ENCODE peak calls at places on chromosome 3, in ten cellular contexts. T is heart right ventricle; B is retinal pigment epithelial cell; A is A549; X is lower lobe of right lung; K is lung; N is right lobe of liver; V is body of pancreas; S is cardiac fibroblast; L is CD8-positive, alpha-beta T cell. D is an unnamed sample.

GRCh38 chr3:152773633-152774032 is 61.3 kb upstream of the P2RY1 start:
- DNase-seq in N (no peak), B (no peak), X (no peak), T (no peak), L (no peak), K (no peak), S (no peak), V (no peak), A (no peak), D (no peak)

GRCh38 chr3:152942366-152942765 is 107.4 kb downstream of the P2RY1 start:
- DNase-seq in V (no peak), S (no peak), A (no peak), X (no peak), L (no peak), T (no peak), B (no peak), K (no peak), N (no peak), D (no peak)

GRCh38 chr3:133390715-133391114 is 9.1 kb upstream of the BFSP2 start:
- DNase-seq in S (no peak), K (no peak), B (no peak), N (no peak), A (no peak), X (no peak), V (no peak), T (no peak), L (no peak), D (no peak)

GRCh38 chr3:102053375-102053989 is 204.2 kb downstream of the NFKBIZ start:
- DNase-seq in N (no peak), B (peak), T (no peak), L (no peak), S (peak), K (no peak), V (no peak), A (peak), X (no peak), D (no peak)

GRCh38 chr3:42572278-42572677 is 9.5 kb downstream of the SEC22C start:
- DNase-seq in X (no peak), A (peak), S (peak), N (no peak), V (peak), T (peak), B (no peak), K (no peak), L (no peak), D (no peak)

GRCh38 chr3:192887701-192888100 is 30.0 kb downstream of the MB21D2 start:
- DNase-seq in A (no peak), L (no peak), V (no peak), K (no peak), B (no peak), T (no peak), S (peak), N (no peak), X (no peak), D (no peak)

GRCh38 chr3:160675566-160676124 is 1.3 kb upstream of the ARL14 start:
- DNase-seq in X (no peak), V (no peak), B (peak), L (no peak), N (no peak), S (no peak), A (no peak), K (no peak), T (no peak), D (no peak)

GRCh38 chr3:184001761-184002160 is 15.9 kb downstream of the ABCC5 start:
- DNase-seq in X (no peak), N (no peak), K (no peak), L (no peak), V (no peak), B (no peak), A (no peak), T (no peak), S (no peak), D (no peak)

GRCh38 chr3:49805367-49805782 is 2.3 kb downstream of the INKA1 start:
- DNase-seq in V (peak), S (peak), K (no peak), L (no peak), A (no peak), X (peak), T (peak), B (no peak), N (peak), D (no peak)

GRCh38 chr3:63387568-63387967 is 109.5 kb downstream of the SYNPR start:
- DNase-seq in V (no peak), N (no peak), L (no peak), A (no peak), B (peak), T (no peak), X (no peak), K (no peak), S (peak), D (no peak)

GRCh38 chr3:30760040-30760439 is 134.4 kb downstream of the GADL1 start:
- DNase-seq in X (no peak), S (peak), K (no peak), V (no peak), T (no peak), A (no peak), L (no peak), B (no peak), N (no peak), D (no peak)

GRCh38 chr3:126348308-126348920 is 8.8 kb downstream of the KLF15 start:
- DNase-seq in L (no peak), X (peak), N (no peak), S (peak), T (peak), K (no peak), V (no peak), B (no peak), A (no peak), D (no peak)

GRCh38 chr3:98918586-98918985 is 17.1 kb upstream of the DCBLD2 start:
- DNase-seq in L (no peak), B (no peak), X (no peak), T (no peak), V (no peak), A (no peak), K (no peak), S (peak), N (no peak), D (no peak)

GRCh38 chr3:64932666-64933342 is 245.0 kb upstream of the ADAMTS9 start:
- DNase-seq in V (peak), A (no peak), X (no peak), K (no peak), B (no peak), T (no peak), L (no peak), N (no peak), S (no peak), D (no peak)

GRCh38 chr3:126394179-126394976 is at the start of gene CFAP100:
- DNase-seq in N (no peak), T (peak), B (no peak), X (peak), L (no peak), V (peak), K (peak), S (peak), A (no peak), D (no peak)

GRCh38 chr3:70120360-70120966 is 120.9 kb downstream of the SAMMSON start:
- DNase-seq in K (peak), N (peak), X (peak), B (peak), A (peak), V (peak), S (peak), T (peak), L (no peak), D (no peak)

GRCh38 chr3:117322866-117323265 is 613.3 kb downstream of the TUSC7 start:
- DNase-seq in N (no peak), T (no peak), S (peak), X (no peak), L (no peak), A (no peak), V (no peak), K (no peak), B (peak), D (no peak)

GRCh38 chr3:191648787-191649186 is 187.8 kb downstream of the PYDC2 start:
- DNase-seq in X (no peak), S (no peak), L (no peak), B (no peak), T (no peak), A (no peak), N (no peak), V (no peak), K (no peak), D (no peak)

GRCh38 chr3:152405915-152406802 is 137.4 kb downstream of the MBNL1 start:
- DNase-seq in A (no peak), L (no peak), V (peak), N (no peak), X (no peak), B (no peak), S (peak), T (no peak), K (no peak), D (no peak)

GRCh38 chr3:147572970-147573340 is 163.8 kb downstream of the ZIC1 start:
- DNase-seq in X (no peak), B (no peak), S (peak), K (no peak), T (no peak), N (no peak), V (no peak), A (no peak), L (no peak), D (no peak)

GRCh38 chr3:139198929-139199328 is 144.9 kb upstream of the MRPS22 start:
- DNase-seq in A (no peak), N (no peak), L (no peak), T (no peak), K (no peak), X (no peak), B (no peak), S (no peak), V (no peak), D (no peak)

GRCh38 chr3:31634485-31634884 is 101.8 kb downstream of the STT3B start:
- DNase-seq in B (no peak), A (no peak), S (peak), T (no peak), K (no peak), V (no peak), L (no peak), N (no peak), X (no peak), D (no peak)

GRCh38 chr3:10594915-10595314 is 89.5 kb upstream of the ATP2B2 start:
- DNase-seq in T (peak), S (peak), N (no peak), L (no peak), K (peak), A (peak), X (no peak), B (no peak), V (peak), D (no peak)

GRCh38 chr3:125052671-125053303 is 3.0 kb downstream of the HEG1 start:
- DNase-seq in K (no peak), T (no peak), X (no peak), N (no peak), V (peak), S (peak), A (no peak), L (no peak), B (no peak), D (no peak)

GRCh38 chr3:14784087-14784596 is 34.6 kb upstream of the FGD5 start:
- DNase-seq in S (no peak), A (no peak), X (peak), V (no peak), T (no peak), B (no peak), L (no peak), N (no peak), K (no peak), D (no peak)

GRCh38 chr3:42894693-42895092 is 11.2 kb upstream of the ZNF662 start:
- DNase-seq in L (no peak), N (no peak), A (no peak), B (no peak), K (no peak), X (no peak), T (no peak), V (no peak), S (no peak), D (no peak)

GRCh38 chr3:49006591-49007067 is 562 bp upstream of the WDR6 start:
- DNase-seq in V (peak), N (no peak), L (no peak), A (no peak), T (peak), S (peak), K (no peak), B (peak), X (no peak), D (no peak)

GRCh38 chr3:119600732-119601131 is 3.0 kb downstream of the PLA1A start:
- DNase-seq in B (no peak), A (no peak), X (peak), S (no peak), V (peak), L (no peak), K (no peak), T (peak), N (no peak), D (no peak)

GRCh38 chr3:161221881-161222600 is 930 bp downstream of the NMD3 start:
- DNase-seq in X (peak), N (no peak), S (peak), A (no peak), B (no peak), K (no peak), T (peak), V (peak), L (no peak), D (no peak)

GRCh38 chr3:157354254-157354653 is 82.4 kb upstream of the PTX3 start:
- DNase-seq in B (no peak), T (no peak), V (no peak), L (no peak), A (no peak), X (no peak), N (no peak), S (no peak), K (no peak), D (no peak)

GRCh38 chr3:73070675-73071575 is 9.5 kb downstream of the EBLN2 start:
- DNase-seq in N (no peak), A (no peak), X (no peak), S (peak), L (no peak), K (no peak), V (no peak), B (no peak), T (no peak), D (no peak)

GRCh38 chr3:49171119-49171774 is at the start of gene KLHDC8B:
- DNase-seq in V (peak), S (peak), A (peak), K (peak), B (peak), T (peak), L (peak), X (peak), N (peak), D (no peak)

GRCh38 chr3:143597774-143598652 is 250.3 kb downstream of the SLC9A9 start:
- DNase-seq in B (no peak), L (no peak), A (no peak), S (no peak), X (no peak), T (no peak), V (no peak), N (no peak), K (no peak), D (no peak)

DNA sequence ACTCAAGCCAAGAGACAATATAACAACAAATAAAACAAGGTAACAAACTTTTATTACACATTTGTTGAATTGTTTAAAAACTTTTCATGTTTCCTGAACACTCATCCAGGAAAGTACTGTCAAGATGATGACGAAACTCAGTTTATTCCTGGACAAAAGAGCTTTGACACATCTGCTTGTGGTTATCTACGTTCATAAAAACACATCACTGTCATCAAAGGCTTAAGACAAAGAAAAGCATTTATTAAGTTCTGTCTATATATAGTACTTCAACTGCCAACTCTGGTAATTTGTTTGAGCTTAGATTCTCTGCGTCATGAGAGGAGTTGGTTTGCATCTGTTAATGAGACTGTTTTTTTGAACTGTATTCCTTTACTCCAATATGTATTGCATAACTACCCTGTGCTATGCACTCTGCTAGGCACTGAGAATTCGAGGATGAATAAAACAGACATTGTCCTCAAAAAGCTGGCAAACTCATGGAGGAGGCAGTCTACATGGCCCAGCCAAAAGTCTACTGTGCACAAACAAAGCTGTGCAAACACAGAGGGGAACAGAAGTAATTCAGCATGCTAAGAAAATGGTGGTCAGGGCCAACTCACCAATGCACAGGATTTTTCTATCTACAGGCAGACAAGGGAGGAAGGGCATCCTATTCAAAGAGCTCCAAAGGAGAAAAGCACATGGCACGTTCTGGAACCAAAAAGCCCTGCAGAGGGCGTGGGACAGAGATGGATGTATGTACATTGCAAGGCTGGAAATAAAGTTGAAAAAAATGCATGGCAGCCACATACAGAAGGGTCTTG is 21.5 kb downstream of the PLD1 start:
- DNase-seq in B (peak), T (no peak), K (no peak), A (no peak), N (no peak), X (no peak), L (no peak), S (peak), V (no peak), D (no peak)
- TF ChIP-seq CTCF in B (no peak), T (no peak), K (no peak), A (no peak), N (no peak), X (no peak), L (no peak), S (no peak), V (no peak), D (no peak)

DNA sequence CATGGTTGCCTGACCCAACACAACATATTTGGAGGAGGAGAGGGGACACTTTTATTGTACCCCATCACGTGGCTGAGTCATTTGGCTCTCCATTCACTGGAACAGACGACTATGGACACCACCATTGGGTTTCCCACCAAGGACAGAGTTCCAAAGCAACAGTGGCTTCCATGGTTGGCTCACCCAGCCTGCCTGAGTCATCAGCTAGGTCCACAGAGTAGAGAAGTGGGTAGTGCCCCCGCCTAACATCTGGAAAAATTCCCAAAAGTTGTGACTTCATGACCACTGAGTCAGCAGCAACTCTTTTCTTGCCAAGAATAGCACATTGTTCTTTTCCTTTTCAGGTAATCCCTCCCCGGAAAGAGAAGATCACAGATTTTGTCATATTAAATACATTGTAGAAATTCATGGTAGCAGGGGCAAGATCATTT is 3.0 kb upstream of the PPP1R2 start:
- DNase-seq in L (no peak), K (peak), A (peak), T (peak), V (peak), S (peak), N (no peak), X (no peak), B (no peak), D (no peak)
- H3K4me3 ChIP-seq in L (peak), K (no peak), A (no peak), T (no peak), V (no peak), S (no peak), N (no peak), X (no peak), B (no peak), D (no peak)

GRCh38 chr3:77816470-77816869 is 776.6 kb downstream of the ROBO2 start:
- DNase-seq in V (no peak), A (no peak), S (no peak), X (no peak), N (no peak), K (no peak), B (no peak), L (no peak), T (no peak), D (no peak)

GRCh38 chr3:77814845-77815244 is 774.9 kb downstream of the ROBO2 start:
- DNase-seq in N (no peak), A (no peak), T (no peak), B (no peak), V (no peak), X (no peak), L (no peak), K (no peak), S (no peak), D (no peak)

GRCh38 chr3:77815467-77815866 is 775.6 kb downstream of the ROBO2 start:
- DNase-seq in X (no peak), S (no peak), V (no peak), A (no peak), N (no peak), B (no peak), L (no peak), K (no peak), T (no peak), D (no peak)
- TF ChIP-seq CTCF in X (no peak), S (no peak), V (no peak), A (no peak), N (no peak), B (peak), L (no peak), K (no peak), T (no peak), D (peak)

DNA sequence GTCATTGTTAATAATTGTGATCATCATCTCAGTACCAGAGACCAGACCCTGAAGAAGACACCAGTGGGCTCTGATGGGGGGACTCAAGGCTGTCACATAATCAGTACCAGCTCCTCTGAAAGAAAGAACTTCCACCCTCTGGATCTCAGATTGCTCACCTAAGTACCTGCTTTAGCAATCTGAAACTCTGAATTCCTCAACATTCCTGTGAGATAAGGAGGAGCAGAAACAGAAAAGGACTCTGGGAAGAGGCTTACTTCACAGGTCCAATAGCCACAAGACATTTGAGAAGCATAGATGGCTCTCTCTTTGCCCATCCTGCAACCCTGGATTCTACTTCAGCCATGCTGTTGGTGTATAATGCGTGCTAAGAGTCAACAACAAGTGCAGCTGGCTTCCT is 44.0 kb upstream of the OXTR start:
- DNase-seq in B (no peak), S (no peak), T (no peak), V (no peak), A (no peak), N (no peak), L (no peak), X (no peak), K (no peak), D (no peak)
- H3K4me3 ChIP-seq in B (no peak), S (no peak), T (no peak), V (no peak), A (no peak), N (no peak), L (no peak), X (no peak), K (no peak), D (no peak)

DNA sequence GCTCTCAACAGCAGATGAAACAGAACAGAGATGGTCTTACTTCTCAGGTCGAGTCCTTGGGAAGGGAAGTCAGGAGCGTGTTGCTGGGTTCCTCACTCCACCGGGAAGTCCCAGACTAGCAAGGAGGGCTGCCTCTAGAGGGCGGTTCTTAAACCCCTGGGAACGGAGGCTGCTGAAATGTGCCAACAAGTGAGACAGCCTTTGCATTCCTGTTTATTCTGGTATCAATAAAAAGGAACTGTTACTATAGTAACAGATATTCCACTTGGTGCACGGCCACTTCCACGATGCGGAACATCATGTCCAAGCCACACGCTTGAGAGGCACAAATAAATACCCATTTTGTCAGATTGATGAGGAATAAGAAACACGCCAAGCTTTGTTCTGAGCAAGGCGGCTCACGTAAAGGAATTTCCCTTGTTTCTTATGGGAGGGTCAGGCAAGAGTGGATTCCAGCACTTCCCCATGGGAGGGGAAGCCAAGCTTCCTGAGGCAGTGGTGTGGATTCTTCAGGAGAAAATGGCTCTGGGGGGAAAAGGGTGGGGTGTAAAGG is at the start of gene FAM107A:
- DNase-seq in S (peak), L (no peak), B (peak), T (peak), N (no peak), X (no peak), A (no peak), V (peak), K (peak), D (no peak)
- TF ChIP-seq CTCF in S (peak), L (no peak), B (peak), T (peak), N (no peak), X (no peak), A (no peak), V (no peak), K (no peak), D (peak)

GRCh38 chr3:39808467-39809180 is 785 bp upstream of the MYRIP start:
- DNase-seq in K (no peak), L (no peak), B (no peak), N (peak), S (no peak), V (peak), X (no peak), T (peak), A (no peak), D (peak)
- H3K4me3 ChIP-seq in K (no peak), L (no peak), B (peak), N (peak), S (peak), V (no peak), X (peak), T (peak), A (peak), D (peak)

D was measured in esophagus squamous epithelium.